ENCODE peak calls at places on chromosomes 6 and 20, in eight cellular contexts. One of them, this sample, is unnamed.

GRCh38 chr20:4929686-4930397 is 71.5 kb downstream of the SLC23A2 start:
- DNase-seq in body of pancreas: no peak
- DNase-seq in activated naive CD8-positive, alpha-beta T cell treated with anti-CD3 and anti-CD28 coated beads, Interleukin-2, amount 50 U/mL, for 24 hours: no peak
- DNase-seq in activated CD8-positive, alpha-beta memory T cell treated with anti-CD3 and anti-CD28 coated beads for 4 hours: no peak
- DNase-seq in HTR-8/SVneo: no peak
- DNase-seq in lung: no peak
- DNase-seq in cardiac fibroblast: peak
- DNase-seq in stimulated activated CD8-positive, alpha-beta memory T cell treated with anti-CD3 and anti-CD28 coated beads, Interleukin-15, amount 100 ng/mL, for 24 hours: no peak
- DNase-seq in this sample: peak

GRCh38 chr6:156449128-156449527 is 328.1 kb upstream of the ARID1B start:
- DNase-seq in body of pancreas: peak
- DNase-seq in activated naive CD8-positive, alpha-beta T cell treated with anti-CD3 and anti-CD28 coated beads, Interleukin-2, amount 50 U/mL, for 24 hours: no peak
- DNase-seq in activated CD8-positive, alpha-beta memory T cell treated with anti-CD3 and anti-CD28 coated beads for 4 hours: no peak
- DNase-seq in HTR-8/SVneo: no peak
- DNase-seq in lung: no peak
- DNase-seq in cardiac fibroblast: no peak
- DNase-seq in stimulated activated CD8-positive, alpha-beta memory T cell treated with anti-CD3 and anti-CD28 coated beads, Interleukin-15, amount 100 ng/mL, for 24 hours: no peak
- DNase-seq in this sample: no peak

GRCh38 chr6:43730634-43731033 is 39.4 kb upstream of the VEGFA start:
- DNase-seq in body of pancreas: no peak
- DNase-seq in activated naive CD8-positive, alpha-beta T cell treated with anti-CD3 and anti-CD28 coated beads, Interleukin-2, amount 50 U/mL, for 24 hours: no peak
- DNase-seq in activated CD8-positive, alpha-beta memory T cell treated with anti-CD3 and anti-CD28 coated beads for 4 hours: no peak
- DNase-seq in HTR-8/SVneo: no peak
- DNase-seq in lung: no peak
- DNase-seq in cardiac fibroblast: no peak
- DNase-seq in stimulated activated CD8-positive, alpha-beta memory T cell treated with anti-CD3 and anti-CD28 coated beads, Interleukin-15, amount 100 ng/mL, for 24 hours: no peak
- DNase-seq in this sample: no peak

GRCh38 chr20:1469925-1470571 is 3.4 kb upstream of the NSFL1C start:
- DNase-seq in body of pancreas: peak
- DNase-seq in activated naive CD8-positive, alpha-beta T cell treated with anti-CD3 and anti-CD28 coated beads, Interleukin-2, amount 50 U/mL, for 24 hours: peak
- DNase-seq in activated CD8-positive, alpha-beta memory T cell treated with anti-CD3 and anti-CD28 coated beads for 4 hours: no peak
- DNase-seq in HTR-8/SVneo: peak
- DNase-seq in lung: peak
- DNase-seq in cardiac fibroblast: peak
- DNase-seq in stimulated activated CD8-positive, alpha-beta memory T cell treated with anti-CD3 and anti-CD28 coated beads, Interleukin-15, amount 100 ng/mL, for 24 hours: no peak
- DNase-seq in this sample: peak

GRCh38 chr6:4727671-4728435 is 48.4 kb upstream of the CDYL start:
- DNase-seq in body of pancreas: no peak
- DNase-seq in activated naive CD8-positive, alpha-beta T cell treated with anti-CD3 and anti-CD28 coated beads, Interleukin-2, amount 50 U/mL, for 24 hours: peak
- DNase-seq in activated CD8-positive, alpha-beta memory T cell treated with anti-CD3 and anti-CD28 coated beads for 4 hours: no peak
- DNase-seq in HTR-8/SVneo: no peak
- DNase-seq in lung: no peak
- DNase-seq in cardiac fibroblast: no peak
- DNase-seq in stimulated activated CD8-positive, alpha-beta memory T cell treated with anti-CD3 and anti-CD28 coated beads, Interleukin-15, amount 100 ng/mL, for 24 hours: no peak
- DNase-seq in this sample: no peak

GRCh38 chr6:115830895-115831294 is 229.8 kb downstream of the FRK start:
- DNase-seq in body of pancreas: no peak
- DNase-seq in activated naive CD8-positive, alpha-beta T cell treated with anti-CD3 and anti-CD28 coated beads, Interleukin-2, amount 50 U/mL, for 24 hours: no peak
- DNase-seq in activated CD8-positive, alpha-beta memory T cell treated with anti-CD3 and anti-CD28 coated beads for 4 hours: no peak
- DNase-seq in HTR-8/SVneo: no peak
- DNase-seq in lung: no peak
- DNase-seq in cardiac fibroblast: no peak
- DNase-seq in stimulated activated CD8-positive, alpha-beta memory T cell treated with anti-CD3 and anti-CD28 coated beads, Interleukin-15, amount 100 ng/mL, for 24 hours: no peak
- DNase-seq in this sample: no peak

GRCh38 chr20:25030007-25030648 is 27.8 kb downstream of the ACSS1 start:
- DNase-seq in body of pancreas: no peak
- DNase-seq in activated naive CD8-positive, alpha-beta T cell treated with anti-CD3 and anti-CD28 coated beads, Interleukin-2, amount 50 U/mL, for 24 hours: no peak
- DNase-seq in activated CD8-positive, alpha-beta memory T cell treated with anti-CD3 and anti-CD28 coated beads for 4 hours: no peak
- DNase-seq in HTR-8/SVneo: no peak
- DNase-seq in lung: no peak
- DNase-seq in cardiac fibroblast: no peak
- DNase-seq in stimulated activated CD8-positive, alpha-beta memory T cell treated with anti-CD3 and anti-CD28 coated beads, Interleukin-15, amount 100 ng/mL, for 24 hours: no peak
- DNase-seq in this sample: no peak

GRCh38 chr6:25872804-25873203 is 1.2 kb downstream of the SLC17A3 start:
- DNase-seq in body of pancreas: no peak
- DNase-seq in activated naive CD8-positive, alpha-beta T cell treated with anti-CD3 and anti-CD28 coated beads, Interleukin-2, amount 50 U/mL, for 24 hours: no peak
- DNase-seq in activated CD8-positive, alpha-beta memory T cell treated with anti-CD3 and anti-CD28 coated beads for 4 hours: no peak
- DNase-seq in HTR-8/SVneo: no peak
- DNase-seq in lung: no peak
- DNase-seq in cardiac fibroblast: no peak
- DNase-seq in stimulated activated CD8-positive, alpha-beta memory T cell treated with anti-CD3 and anti-CD28 coated beads, Interleukin-15, amount 100 ng/mL, for 24 hours: no peak
- DNase-seq in this sample: no peak

GRCh38 chr20:63890616-63891015 is 4.3 kb upstream of the DNAJC5 start:
- DNase-seq in body of pancreas: no peak
- DNase-seq in activated naive CD8-positive, alpha-beta T cell treated with anti-CD3 and anti-CD28 coated beads, Interleukin-2, amount 50 U/mL, for 24 hours: no peak
- DNase-seq in activated CD8-positive, alpha-beta memory T cell treated with anti-CD3 and anti-CD28 coated beads for 4 hours: no peak
- DNase-seq in HTR-8/SVneo: no peak
- DNase-seq in lung: no peak
- DNase-seq in cardiac fibroblast: no peak
- DNase-seq in stimulated activated CD8-positive, alpha-beta memory T cell treated with anti-CD3 and anti-CD28 coated beads, Interleukin-15, amount 100 ng/mL, for 24 hours: no peak
- DNase-seq in this sample: no peak

GRCh38 chr6:152351742-152352141 is 285.4 kb downstream of the SYNE1 start:
- DNase-seq in body of pancreas: no peak
- DNase-seq in activated naive CD8-positive, alpha-beta T cell treated with anti-CD3 and anti-CD28 coated beads, Interleukin-2, amount 50 U/mL, for 24 hours: no peak
- DNase-seq in activated CD8-positive, alpha-beta memory T cell treated with anti-CD3 and anti-CD28 coated beads for 4 hours: no peak
- DNase-seq in HTR-8/SVneo: no peak
- DNase-seq in lung: no peak
- DNase-seq in cardiac fibroblast: no peak
- DNase-seq in stimulated activated CD8-positive, alpha-beta memory T cell treated with anti-CD3 and anti-CD28 coated beads, Interleukin-15, amount 100 ng/mL, for 24 hours: no peak
- DNase-seq in this sample: no peak

GRCh38 chr6:167742719-167743303 is 83.9 kb upstream of the AFDN start:
- DNase-seq in body of pancreas: peak
- DNase-seq in activated naive CD8-positive, alpha-beta T cell treated with anti-CD3 and anti-CD28 coated beads, Interleukin-2, amount 50 U/mL, for 24 hours: no peak
- DNase-seq in activated CD8-positive, alpha-beta memory T cell treated with anti-CD3 and anti-CD28 coated beads for 4 hours: no peak
- DNase-seq in HTR-8/SVneo: no peak
- DNase-seq in lung: no peak
- DNase-seq in cardiac fibroblast: peak
- DNase-seq in stimulated activated CD8-positive, alpha-beta memory T cell treated with anti-CD3 and anti-CD28 coated beads, Interleukin-15, amount 100 ng/mL, for 24 hours: no peak
- DNase-seq in this sample: no peak

GRCh38 chr6:33926451-33926850 is 122.6 kb upstream of the MLN start:
- DNase-seq in body of pancreas: no peak
- DNase-seq in activated naive CD8-positive, alpha-beta T cell treated with anti-CD3 and anti-CD28 coated beads, Interleukin-2, amount 50 U/mL, for 24 hours: no peak
- DNase-seq in activated CD8-positive, alpha-beta memory T cell treated with anti-CD3 and anti-CD28 coated beads for 4 hours: no peak
- DNase-seq in HTR-8/SVneo: peak
- DNase-seq in lung: no peak
- DNase-seq in cardiac fibroblast: peak
- DNase-seq in stimulated activated CD8-positive, alpha-beta memory T cell treated with anti-CD3 and anti-CD28 coated beads, Interleukin-15, amount 100 ng/mL, for 24 hours: no peak
- DNase-seq in this sample: no peak

GRCh38 chr6:160014869-160015182 is 45.9 kb downstream of the IGF2R start:
- DNase-seq in body of pancreas: no peak
- DNase-seq in activated naive CD8-positive, alpha-beta T cell treated with anti-CD3 and anti-CD28 coated beads, Interleukin-2, amount 50 U/mL, for 24 hours: no peak
- DNase-seq in activated CD8-positive, alpha-beta memory T cell treated with anti-CD3 and anti-CD28 coated beads for 4 hours: no peak
- DNase-seq in HTR-8/SVneo: no peak
- DNase-seq in lung: no peak
- DNase-seq in cardiac fibroblast: no peak
- DNase-seq in stimulated activated CD8-positive, alpha-beta memory T cell treated with anti-CD3 and anti-CD28 coated beads, Interleukin-15, amount 100 ng/mL, for 24 hours: no peak
- DNase-seq in this sample: no peak

GRCh38 chr20:5481872-5482271 is 165.1 kb upstream of the PROKR2 start:
- DNase-seq in body of pancreas: peak
- DNase-seq in activated naive CD8-positive, alpha-beta T cell treated with anti-CD3 and anti-CD28 coated beads, Interleukin-2, amount 50 U/mL, for 24 hours: no peak
- DNase-seq in activated CD8-positive, alpha-beta memory T cell treated with anti-CD3 and anti-CD28 coated beads for 4 hours: no peak
- DNase-seq in HTR-8/SVneo: no peak
- DNase-seq in lung: no peak
- DNase-seq in cardiac fibroblast: no peak
- DNase-seq in stimulated activated CD8-positive, alpha-beta memory T cell treated with anti-CD3 and anti-CD28 coated beads, Interleukin-15, amount 100 ng/mL, for 24 hours: no peak
- DNase-seq in this sample: no peak

GRCh38 chr6:156942266-156942665 is 165.1 kb downstream of the ARID1B start:
- DNase-seq in body of pancreas: no peak
- DNase-seq in activated naive CD8-positive, alpha-beta T cell treated with anti-CD3 and anti-CD28 coated beads, Interleukin-2, amount 50 U/mL, for 24 hours: no peak
- DNase-seq in activated CD8-positive, alpha-beta memory T cell treated with anti-CD3 and anti-CD28 coated beads for 4 hours: no peak
- DNase-seq in HTR-8/SVneo: no peak
- DNase-seq in lung: no peak
- DNase-seq in cardiac fibroblast: no peak
- DNase-seq in stimulated activated CD8-positive, alpha-beta memory T cell treated with anti-CD3 and anti-CD28 coated beads, Interleukin-15, amount 100 ng/mL, for 24 hours: no peak
- DNase-seq in this sample: no peak

GRCh38 chr20:62314339-62314638 is 11.5 kb downstream of the ADRM1 start:
- DNase-seq in body of pancreas: no peak
- DNase-seq in activated naive CD8-positive, alpha-beta T cell treated with anti-CD3 and anti-CD28 coated beads, Interleukin-2, amount 50 U/mL, for 24 hours: no peak
- DNase-seq in activated CD8-positive, alpha-beta memory T cell treated with anti-CD3 and anti-CD28 coated beads for 4 hours: no peak
- DNase-seq in HTR-8/SVneo: no peak
- DNase-seq in lung: no peak
- DNase-seq in cardiac fibroblast: no peak
- DNase-seq in stimulated activated CD8-positive, alpha-beta memory T cell treated with anti-CD3 and anti-CD28 coated beads, Interleukin-15, amount 100 ng/mL, for 24 hours: no peak
- DNase-seq in this sample: no peak

GRCh38 chr6:23455754-23456153 is 670.3 kb upstream of the NRSN1 start:
- DNase-seq in body of pancreas: no peak
- DNase-seq in activated naive CD8-positive, alpha-beta T cell treated with anti-CD3 and anti-CD28 coated beads, Interleukin-2, amount 50 U/mL, for 24 hours: no peak
- DNase-seq in activated CD8-positive, alpha-beta memory T cell treated with anti-CD3 and anti-CD28 coated beads for 4 hours: no peak
- DNase-seq in HTR-8/SVneo: no peak
- DNase-seq in lung: no peak
- DNase-seq in cardiac fibroblast: no peak
- DNase-seq in stimulated activated CD8-positive, alpha-beta memory T cell treated with anti-CD3 and anti-CD28 coated beads, Interleukin-15, amount 100 ng/mL, for 24 hours: no peak
- DNase-seq in this sample: no peak

GRCh38 chr6:166448432-166448831 is 65.7 kb upstream of the MPC1 start:
- DNase-seq in body of pancreas: no peak
- DNase-seq in activated naive CD8-positive, alpha-beta T cell treated with anti-CD3 and anti-CD28 coated beads, Interleukin-2, amount 50 U/mL, for 24 hours: no peak
- DNase-seq in activated CD8-positive, alpha-beta memory T cell treated with anti-CD3 and anti-CD28 coated beads for 4 hours: no peak
- DNase-seq in HTR-8/SVneo: no peak
- DNase-seq in lung: no peak
- DNase-seq in cardiac fibroblast: no peak
- DNase-seq in stimulated activated CD8-positive, alpha-beta memory T cell treated with anti-CD3 and anti-CD28 coated beads, Interleukin-15, amount 100 ng/mL, for 24 hours: no peak
- DNase-seq in this sample: no peak

GRCh38 chr6:158014505-158015187 is 33.0 kb downstream of the SYNJ2 start:
- DNase-seq in body of pancreas: no peak
- DNase-seq in activated naive CD8-positive, alpha-beta T cell treated with anti-CD3 and anti-CD28 coated beads, Interleukin-2, amount 50 U/mL, for 24 hours: no peak
- DNase-seq in activated CD8-positive, alpha-beta memory T cell treated with anti-CD3 and anti-CD28 coated beads for 4 hours: no peak
- DNase-seq in HTR-8/SVneo: no peak
- DNase-seq in lung: no peak
- DNase-seq in cardiac fibroblast: peak
- DNase-seq in stimulated activated CD8-positive, alpha-beta memory T cell treated with anti-CD3 and anti-CD28 coated beads, Interleukin-15, amount 100 ng/mL, for 24 hours: no peak
- DNase-seq in this sample: no peak

GRCh38 chr6:138012682-138013081 is 94.5 kb downstream of the PERP start:
- DNase-seq in body of pancreas: no peak
- DNase-seq in activated naive CD8-positive, alpha-beta T cell treated with anti-CD3 and anti-CD28 coated beads, Interleukin-2, amount 50 U/mL, for 24 hours: no peak
- DNase-seq in activated CD8-positive, alpha-beta memory T cell treated with anti-CD3 and anti-CD28 coated beads for 4 hours: no peak
- DNase-seq in HTR-8/SVneo: no peak
- DNase-seq in lung: no peak
- DNase-seq in cardiac fibroblast: no peak
- DNase-seq in stimulated activated CD8-positive, alpha-beta memory T cell treated with anti-CD3 and anti-CD28 coated beads, Interleukin-15, amount 100 ng/mL, for 24 hours: no peak
- DNase-seq in this sample: no peak

GRCh38 chr6:13013681-13014550 is 297.3 kb downstream of the PHACTR1 start:
- DNase-seq in body of pancreas: no peak
- DNase-seq in activated naive CD8-positive, alpha-beta T cell treated with anti-CD3 and anti-CD28 coated beads, Interleukin-2, amount 50 U/mL, for 24 hours: no peak
- DNase-seq in activated CD8-positive, alpha-beta memory T cell treated with anti-CD3 and anti-CD28 coated beads for 4 hours: no peak
- DNase-seq in HTR-8/SVneo: no peak
- DNase-seq in lung: no peak
- DNase-seq in cardiac fibroblast: peak
- DNase-seq in stimulated activated CD8-positive, alpha-beta memory T cell treated with anti-CD3 and anti-CD28 coated beads, Interleukin-15, amount 100 ng/mL, for 24 hours: no peak
- DNase-seq in this sample: no peak

GRCh38 chr20:53887973-53888372 is 182.4 kb downstream of the BCAS1 start:
- DNase-seq in body of pancreas: no peak
- DNase-seq in activated naive CD8-positive, alpha-beta T cell treated with anti-CD3 and anti-CD28 coated beads, Interleukin-2, amount 50 U/mL, for 24 hours: no peak
- DNase-seq in activated CD8-positive, alpha-beta memory T cell treated with anti-CD3 and anti-CD28 coated beads for 4 hours: no peak
- DNase-seq in HTR-8/SVneo: no peak
- DNase-seq in lung: no peak
- DNase-seq in cardiac fibroblast: no peak
- DNase-seq in stimulated activated CD8-positive, alpha-beta memory T cell treated with anti-CD3 and anti-CD28 coated beads, Interleukin-15, amount 100 ng/mL, for 24 hours: no peak
- DNase-seq in this sample: no peak

GRCh38 chr6:107493158-107494057 is 3.5 kb downstream of the SOBP start:
- DNase-seq in body of pancreas: peak
- DNase-seq in activated naive CD8-positive, alpha-beta T cell treated with anti-CD3 and anti-CD28 coated beads, Interleukin-2, amount 50 U/mL, for 24 hours: no peak
- DNase-seq in activated CD8-positive, alpha-beta memory T cell treated with anti-CD3 and anti-CD28 coated beads for 4 hours: no peak
- DNase-seq in HTR-8/SVneo: no peak
- DNase-seq in lung: no peak
- DNase-seq in cardiac fibroblast: peak
- DNase-seq in stimulated activated CD8-positive, alpha-beta memory T cell treated with anti-CD3 and anti-CD28 coated beads, Interleukin-15, amount 100 ng/mL, for 24 hours: no peak
- DNase-seq in this sample: no peak

GRCh38 chr20:19026901-19027644 is 185.4 kb upstream of the SLC24A3 start:
- DNase-seq in body of pancreas: no peak
- DNase-seq in activated naive CD8-positive, alpha-beta T cell treated with anti-CD3 and anti-CD28 coated beads, Interleukin-2, amount 50 U/mL, for 24 hours: no peak
- DNase-seq in activated CD8-positive, alpha-beta memory T cell treated with anti-CD3 and anti-CD28 coated beads for 4 hours: no peak
- DNase-seq in HTR-8/SVneo: no peak
- DNase-seq in lung: peak
- DNase-seq in cardiac fibroblast: no peak
- DNase-seq in stimulated activated CD8-positive, alpha-beta memory T cell treated with anti-CD3 and anti-CD28 coated beads, Interleukin-15, amount 100 ng/mL, for 24 hours: no peak
- DNase-seq in this sample: no peak

GRCh38 chr20:33016581-33017109 is 9.1 kb downstream of the BPIFB2 start:
- DNase-seq in body of pancreas: no peak
- DNase-seq in activated naive CD8-positive, alpha-beta T cell treated with anti-CD3 and anti-CD28 coated beads, Interleukin-2, amount 50 U/mL, for 24 hours: no peak
- DNase-seq in activated CD8-positive, alpha-beta memory T cell treated with anti-CD3 and anti-CD28 coated beads for 4 hours: no peak
- DNase-seq in HTR-8/SVneo: no peak
- DNase-seq in lung: no peak
- DNase-seq in cardiac fibroblast: no peak
- DNase-seq in stimulated activated CD8-positive, alpha-beta memory T cell treated with anti-CD3 and anti-CD28 coated beads, Interleukin-15, amount 100 ng/mL, for 24 hours: no peak
- DNase-seq in this sample: no peak

GRCh38 chr6:41214559-41215238 is 13.4 kb upstream of the TREML4 start:
- DNase-seq in body of pancreas: no peak
- DNase-seq in activated naive CD8-positive, alpha-beta T cell treated with anti-CD3 and anti-CD28 coated beads, Interleukin-2, amount 50 U/mL, for 24 hours: no peak
- DNase-seq in activated CD8-positive, alpha-beta memory T cell treated with anti-CD3 and anti-CD28 coated beads for 4 hours: no peak
- DNase-seq in HTR-8/SVneo: no peak
- DNase-seq in lung: no peak
- DNase-seq in cardiac fibroblast: no peak
- DNase-seq in stimulated activated CD8-positive, alpha-beta memory T cell treated with anti-CD3 and anti-CD28 coated beads, Interleukin-15, amount 100 ng/mL, for 24 hours: no peak
- DNase-seq in this sample: no peak

GRCh38 chr6:135555550-135555949 is 58.0 kb upstream of the AHI1 start:
- DNase-seq in body of pancreas: no peak
- DNase-seq in activated naive CD8-positive, alpha-beta T cell treated with anti-CD3 and anti-CD28 coated beads, Interleukin-2, amount 50 U/mL, for 24 hours: no peak
- DNase-seq in activated CD8-positive, alpha-beta memory T cell treated with anti-CD3 and anti-CD28 coated beads for 4 hours: no peak
- DNase-seq in HTR-8/SVneo: no peak
- DNase-seq in lung: no peak
- DNase-seq in cardiac fibroblast: no peak
- DNase-seq in stimulated activated CD8-positive, alpha-beta memory T cell treated with anti-CD3 and anti-CD28 coated beads, Interleukin-15, amount 100 ng/mL, for 24 hours: no peak
- DNase-seq in this sample: no peak

GRCh38 chr6:116366740-116367275 is 3.9 kb upstream of the DSE start:
- DNase-seq in body of pancreas: no peak
- DNase-seq in activated naive CD8-positive, alpha-beta T cell treated with anti-CD3 and anti-CD28 coated beads, Interleukin-2, amount 50 U/mL, for 24 hours: no peak
- DNase-seq in activated CD8-positive, alpha-beta memory T cell treated with anti-CD3 and anti-CD28 coated beads for 4 hours: no peak
- DNase-seq in HTR-8/SVneo: no peak
- DNase-seq in lung: no peak
- DNase-seq in cardiac fibroblast: no peak
- DNase-seq in stimulated activated CD8-positive, alpha-beta memory T cell treated with anti-CD3 and anti-CD28 coated beads, Interleukin-15, amount 100 ng/mL, for 24 hours: no peak
- DNase-seq in this sample: no peak

GRCh38 chr20:47008842-47009518 is 114.3 kb downstream of the EYA2 start:
- DNase-seq in body of pancreas: no peak
- DNase-seq in activated naive CD8-positive, alpha-beta T cell treated with anti-CD3 and anti-CD28 coated beads, Interleukin-2, amount 50 U/mL, for 24 hours: no peak
- DNase-seq in activated CD8-positive, alpha-beta memory T cell treated with anti-CD3 and anti-CD28 coated beads for 4 hours: no peak
- DNase-seq in HTR-8/SVneo: no peak
- DNase-seq in lung: no peak
- DNase-seq in cardiac fibroblast: no peak
- DNase-seq in stimulated activated CD8-positive, alpha-beta memory T cell treated with anti-CD3 and anti-CD28 coated beads, Interleukin-15, amount 100 ng/mL, for 24 hours: no peak
- DNase-seq in this sample: no peak

GRCh38 chr6:85192186-85192585 is 257.7 kb upstream of the NT5E start:
- DNase-seq in body of pancreas: no peak
- DNase-seq in activated naive CD8-positive, alpha-beta T cell treated with anti-CD3 and anti-CD28 coated beads, Interleukin-2, amount 50 U/mL, for 24 hours: no peak
- DNase-seq in activated CD8-positive, alpha-beta memory T cell treated with anti-CD3 and anti-CD28 coated beads for 4 hours: no peak
- DNase-seq in HTR-8/SVneo: no peak
- DNase-seq in lung: no peak
- DNase-seq in cardiac fibroblast: peak
- DNase-seq in stimulated activated CD8-positive, alpha-beta memory T cell treated with anti-CD3 and anti-CD28 coated beads, Interleukin-15, amount 100 ng/mL, for 24 hours: no peak
- DNase-seq in this sample: no peak

GRCh38 chr6:97669191-97669651 is 386.2 kb upstream of the MMS22L start:
- DNase-seq in body of pancreas: no peak
- DNase-seq in activated naive CD8-positive, alpha-beta T cell treated with anti-CD3 and anti-CD28 coated beads, Interleukin-2, amount 50 U/mL, for 24 hours: peak
- DNase-seq in activated CD8-positive, alpha-beta memory T cell treated with anti-CD3 and anti-CD28 coated beads for 4 hours: no peak
- DNase-seq in HTR-8/SVneo: peak
- DNase-seq in lung: no peak
- DNase-seq in cardiac fibroblast: peak
- DNase-seq in stimulated activated CD8-positive, alpha-beta memory T cell treated with anti-CD3 and anti-CD28 coated beads, Interleukin-15, amount 100 ng/mL, for 24 hours: no peak
- DNase-seq in this sample: no peak

GRCh38 chr6:152070556-152070955 is 263.1 kb downstream of the ESR1 start:
- DNase-seq in body of pancreas: no peak
- DNase-seq in activated naive CD8-positive, alpha-beta T cell treated with anti-CD3 and anti-CD28 coated beads, Interleukin-2, amount 50 U/mL, for 24 hours: no peak
- DNase-seq in activated CD8-positive, alpha-beta memory T cell treated with anti-CD3 and anti-CD28 coated beads for 4 hours: no peak
- DNase-seq in HTR-8/SVneo: no peak
- DNase-seq in lung: no peak
- DNase-seq in cardiac fibroblast: no peak
- DNase-seq in stimulated activated CD8-positive, alpha-beta memory T cell treated with anti-CD3 and anti-CD28 coated beads, Interleukin-15, amount 100 ng/mL, for 24 hours: no peak
- DNase-seq in this sample: no peak

GRCh38 chr20:34112600-34113061 is 588 bp upstream of the EIF2S2 start:
- DNase-seq in body of pancreas: peak
- DNase-seq in activated naive CD8-positive, alpha-beta T cell treated with anti-CD3 and anti-CD28 coated beads, Interleukin-2, amount 50 U/mL, for 24 hours: no peak
- DNase-seq in activated CD8-positive, alpha-beta memory T cell treated with anti-CD3 and anti-CD28 coated beads for 4 hours: no peak
- DNase-seq in HTR-8/SVneo: peak
- DNase-seq in lung: no peak
- DNase-seq in cardiac fibroblast: peak
- DNase-seq in stimulated activated CD8-positive, alpha-beta memory T cell treated with anti-CD3 and anti-CD28 coated beads, Interleukin-15, amount 100 ng/mL, for 24 hours: no peak
- DNase-seq in this sample: peak

GRCh38 chr20:62321521-62321948 is 18.7 kb downstream of the ADRM1 start:
- DNase-seq in body of pancreas: no peak
- DNase-seq in activated naive CD8-positive, alpha-beta T cell treated with anti-CD3 and anti-CD28 coated beads, Interleukin-2, amount 50 U/mL, for 24 hours: peak
- DNase-seq in activated CD8-positive, alpha-beta memory T cell treated with anti-CD3 and anti-CD28 coated beads for 4 hours: no peak
- DNase-seq in HTR-8/SVneo: peak
- DNase-seq in lung: no peak
- DNase-seq in cardiac fibroblast: peak
- DNase-seq in stimulated activated CD8-positive, alpha-beta memory T cell treated with anti-CD3 and anti-CD28 coated beads, Interleukin-15, amount 100 ng/mL, for 24 hours: no peak
- DNase-seq in this sample: no peak